ENCODE peak calls at places on chromosomes 7 and 10, in ten cellular contexts. N, S, H, F, E, B, O, Z, U and I are unnamed samples.

GRCh38 chr7:151186640-151187408 is at the start of gene ASB10:
- DNase-seq in N (no peak), S (no peak), H (no peak), F (no peak), E (no peak), B (no peak), O (no peak), Z (no peak), U (no peak), I (no peak)

GRCh38 chr7:2109936-2110585 is 122.7 kb downstream of the MAD1L1 start:
- DNase-seq in N (no peak), S (peak; percentile 94), H (no peak), F (peak; percentile 60), E (peak; percentile 90), B (peak; percentile 29), O (peak; percentile 84), Z (no peak), U (peak; percentile 32), I (no peak)

GRCh38 chr7:118082506-118082905 is 101.5 kb upstream of the LSM8 start:
- DNase-seq in N (no peak), S (no peak), H (no peak), F (no peak), E (no peak), B (no peak), O (no peak), Z (no peak), U (no peak), I (no peak)

GRCh38 chr10:24618401-24618800 is 105.3 kb downstream of the ARHGAP21 start:
- DNase-seq in N (no peak), S (no peak), H (no peak), F (no peak), E (no peak), B (no peak), O (no peak), Z (no peak), U (peak; percentile 65), I (no peak)

GRCh38 chr7:44977304-44977858 is 1.4 kb downstream of the MYO1G start:
- DNase-seq in N (no peak), S (peak; percentile 34), H (no peak), F (no peak), E (no peak), B (no peak), O (no peak), Z (peak; percentile 44), U (no peak), I (no peak)

GRCh38 chr7:127359011-127359410 is 33.5 kb downstream of the ZNF800 start:
- DNase-seq in N (no peak), S (no peak), H (no peak), F (no peak), E (no peak), B (no peak), O (no peak), Z (no peak), U (peak; percentile 64), I (no peak)

GRCh38 chr10:100730739-100731602 is 14.4 kb upstream of the PAX2 start:
- DNase-seq in N (no peak), S (peak; percentile 53), H (peak; percentile 24), F (no peak), E (no peak), B (no peak), O (no peak), Z (no peak), U (peak; percentile 58), I (no peak)

GRCh38 chr7:601573-602340 is 82.1 kb upstream of the PDGFA start:
- DNase-seq in N (no peak), S (no peak), H (no peak), F (peak; percentile 57), E (no peak), B (no peak), O (no peak), Z (peak; percentile 25), U (no peak), I (no peak)

GRCh38 chr10:88091490-88092061 is 228.2 kb downstream of the PTEN start:
- DNase-seq in N (no peak), S (no peak), H (peak; percentile 55), F (no peak), E (no peak), B (no peak), O (no peak), Z (peak; percentile 76), U (no peak), I (no peak)

GRCh38 chr10:101888251-101888949 is 44.8 kb upstream of the KCNIP2 start:
- DNase-seq in N (no peak), S (no peak), H (no peak), F (no peak), E (no peak), B (no peak), O (no peak), Z (no peak), U (no peak), I (no peak)

GRCh38 chr10:103852856-103853255 is 2.5 kb downstream of the SH3PXD2A start:
- DNase-seq in N (no peak), S (no peak), H (no peak), F (no peak), E (no peak), B (no peak), O (no peak), Z (no peak), U (no peak), I (no peak)